ENCODE peak calls at places on chromosomes 3 and 15, in nine cellular contexts. One of them, this sample, is unnamed.

GRCh38 chr3:197854596-197855343 is 63.7 kb downstream of the LRCH3 start:
- DNase-seq in stomach: no peak
- DNase-seq in Peyer's patch: no peak
- DNase-seq in HCT116: peak; percentile 4
- DNase-seq in heart left ventricle: no peak
- DNase-seq in prostate gland: peak; percentile 54
- DNase-seq in body of pancreas: no peak
- DNase-seq in breast epithelium: peak; percentile 31
- DNase-seq in tibial nerve: no peak
- DNase-seq in this sample: peak; percentile 67

GRCh38 chr3:31193429-31193828 is 299.0 kb upstream of the GADL1 start:
- DNase-seq in HCT116: no peak
- DNase-seq in tibial nerve: no peak
- DNase-seq in heart left ventricle: no peak
- DNase-seq in stomach: no peak
- DNase-seq in breast epithelium: no peak
- DNase-seq in prostate gland: no peak
- DNase-seq in body of pancreas: no peak
- DNase-seq in Peyer's patch: no peak
- DNase-seq in this sample: no peak

GRCh38 chr3:173403376-173403775 is 5.8 kb downstream of the NLGN1 start:
- DNase-seq in Peyer's patch: no peak
- DNase-seq in tibial nerve: no peak
- DNase-seq in stomach: no peak
- DNase-seq in heart left ventricle: no peak
- DNase-seq in breast epithelium: no peak
- DNase-seq in prostate gland: no peak
- DNase-seq in HCT116: no peak
- DNase-seq in body of pancreas: no peak
- DNase-seq in this sample: no peak

GRCh38 chr3:115134648-115135347 is 12.3 kb downstream of the ZBTB20 start:
- DNase-seq in body of pancreas: no peak
- DNase-seq in Peyer's patch: no peak
- DNase-seq in tibial nerve: no peak
- DNase-seq in prostate gland: no peak
- DNase-seq in HCT116: no peak
- DNase-seq in heart left ventricle: no peak
- DNase-seq in breast epithelium: no peak
- DNase-seq in stomach: no peak
- DNase-seq in this sample: no peak

GRCh38 chr15:66844747-66845145 is 142.7 kb downstream of the SMAD6 start:
- DNase-seq in HCT116: no peak
- DNase-seq in prostate gland: no peak
- DNase-seq in Peyer's patch: no peak
- DNase-seq in stomach: no peak
- DNase-seq in body of pancreas: no peak
- DNase-seq in tibial nerve: no peak
- DNase-seq in breast epithelium: no peak
- DNase-seq in heart left ventricle: no peak
- DNase-seq in this sample: no peak

GRCh38 chr15:42704492-42704926 is 32.4 kb downstream of the CDAN1 start:
- DNase-seq in body of pancreas: peak; percentile 83
- DNase-seq in breast epithelium: peak; percentile 33
- DNase-seq in Peyer's patch: no peak
- DNase-seq in stomach: peak; percentile 76
- DNase-seq in HCT116: peak; percentile 47
- DNase-seq in tibial nerve: no peak
- DNase-seq in prostate gland: peak; percentile 68
- DNase-seq in heart left ventricle: no peak
- DNase-seq in this sample: peak; percentile 61

GRCh38 chr3:58082047-58082446 is 73.8 kb downstream of the FLNB start:
- DNase-seq in HCT116: no peak
- DNase-seq in breast epithelium: no peak
- DNase-seq in Peyer's patch: no peak
- DNase-seq in body of pancreas: no peak
- DNase-seq in stomach: no peak
- DNase-seq in tibial nerve: no peak
- DNase-seq in heart left ventricle: no peak
- DNase-seq in prostate gland: no peak
- DNase-seq in this sample: no peak

GRCh38 chr3:53072653-53073552 is 27.0 kb upstream of the SFMBT1 start:
- DNase-seq in breast epithelium: peak; percentile 68
- DNase-seq in body of pancreas: peak; percentile 89
- DNase-seq in HCT116: peak; percentile 48
- DNase-seq in tibial nerve: peak; percentile 72
- DNase-seq in prostate gland: peak; percentile 72
- DNase-seq in heart left ventricle: peak; percentile 93
- DNase-seq in Peyer's patch: peak; percentile 90
- DNase-seq in stomach: peak; percentile 86
- DNase-seq in this sample: peak; percentile 81

GRCh38 chr3:100609963-100610362 is 562 bp downstream of the ADGRG7 start:
- DNase-seq in Peyer's patch: no peak
- DNase-seq in breast epithelium: no peak
- DNase-seq in HCT116: no peak
- DNase-seq in heart left ventricle: no peak
- DNase-seq in tibial nerve: no peak
- DNase-seq in stomach: no peak
- DNase-seq in body of pancreas: no peak
- DNase-seq in prostate gland: no peak
- DNase-seq in this sample: no peak

GRCh38 chr15:38252481-38253311 is at the start of gene SPRED1:
- DNase-seq in breast epithelium: peak; percentile 60
- DNase-seq in heart left ventricle: peak; percentile 90
- DNase-seq in body of pancreas: peak; percentile 70
- DNase-seq in HCT116: no peak
- DNase-seq in tibial nerve: peak; percentile 42
- DNase-seq in prostate gland: peak; percentile 67
- DNase-seq in Peyer's patch: peak; percentile 80
- DNase-seq in stomach: peak; percentile 63
- DNase-seq in this sample: peak; percentile 75

GRCh38 chr3:37198996-37199395 is 24.6 kb upstream of the LRRFIP2 start:
- DNase-seq in heart left ventricle: no peak
- DNase-seq in breast epithelium: no peak
- DNase-seq in body of pancreas: no peak
- DNase-seq in Peyer's patch: no peak
- DNase-seq in prostate gland: no peak
- DNase-seq in tibial nerve: no peak
- DNase-seq in stomach: no peak
- DNase-seq in HCT116: no peak
- DNase-seq in this sample: no peak

GRCh38 chr3:26657406-26657976 is 34.9 kb downstream of the LRRC3B start:
- DNase-seq in HCT116: no peak
- DNase-seq in breast epithelium: no peak
- DNase-seq in heart left ventricle: no peak
- DNase-seq in body of pancreas: no peak
- DNase-seq in prostate gland: no peak
- DNase-seq in stomach: no peak
- DNase-seq in Peyer's patch: no peak
- DNase-seq in tibial nerve: no peak
- DNase-seq in this sample: no peak

DNA sequence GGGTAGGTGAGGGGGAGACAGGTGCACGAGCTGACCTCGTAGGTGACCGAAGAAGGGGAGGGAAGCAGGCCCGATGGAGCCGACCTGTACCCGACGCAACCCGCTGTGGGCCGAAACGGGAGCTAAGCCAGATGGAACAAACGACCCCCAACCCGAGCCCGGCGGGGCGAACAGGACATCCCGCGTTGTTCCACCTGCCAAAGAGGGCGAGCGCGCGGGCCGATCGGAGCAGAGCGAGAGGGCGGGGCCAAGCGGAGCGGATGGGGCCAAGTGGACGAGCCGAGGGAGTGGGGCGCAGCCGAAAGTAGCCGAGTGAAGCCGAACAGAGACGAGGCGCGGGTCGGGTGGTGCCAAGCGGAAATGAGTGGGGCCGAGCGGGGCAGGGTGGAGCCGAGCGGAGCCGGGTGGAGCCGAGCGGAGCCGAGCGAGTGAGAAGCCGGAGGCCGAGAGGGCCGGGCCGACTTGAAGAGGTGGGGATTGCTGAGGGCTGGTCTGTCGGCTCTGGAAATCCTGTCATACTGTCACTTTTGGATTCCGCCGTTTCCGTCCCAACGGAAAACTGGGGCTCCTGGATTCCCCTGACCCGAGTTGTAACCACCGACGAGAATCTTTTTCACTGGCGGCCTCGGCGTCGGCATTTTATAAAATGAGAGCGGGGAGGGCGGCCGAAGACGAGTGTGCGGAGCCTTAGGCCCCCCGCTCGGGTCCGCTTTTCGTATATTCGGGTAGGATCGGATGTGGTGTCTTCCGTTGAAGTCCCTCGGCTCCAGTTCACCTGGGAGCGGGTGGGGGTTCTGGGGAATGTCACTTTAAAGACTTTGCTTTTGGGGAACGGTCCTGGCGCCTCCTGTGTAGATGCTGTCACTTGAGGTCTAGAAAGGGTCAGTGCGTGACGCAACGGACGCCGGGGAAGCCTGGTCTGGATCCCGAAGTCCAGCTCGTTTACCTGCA is 15.6 kb upstream of the WNT7A start:
- DNase-seq in HCT116: peak; percentile 77
- DNase-seq in body of pancreas: peak; percentile 97
- DNase-seq in stomach: peak; percentile 96
- DNase-seq in heart left ventricle: peak; percentile 97
- DNase-seq in breast epithelium: peak; percentile 92
- DNase-seq in Peyer's patch: peak; percentile 96
- DNase-seq in prostate gland: peak; percentile 93
- DNase-seq in tibial nerve: peak; percentile 87
- DNase-seq in this sample: peak; percentile 97
- TF ChIP-seq POLR2A in HCT116: no peak
- TF ChIP-seq POLR2A in body of pancreas: peak; percentile 68
- TF ChIP-seq POLR2A in stomach: no peak
- TF ChIP-seq POLR2A in heart left ventricle: peak; percentile 80
- TF ChIP-seq POLR2A in breast epithelium: peak; percentile 60
- TF ChIP-seq POLR2A in Peyer's patch: peak; percentile 66
- TF ChIP-seq POLR2A in prostate gland: peak; percentile 87
- TF ChIP-seq POLR2A in tibial nerve: no peak
- TF ChIP-seq POLR2A in this sample: peak; percentile 73

GRCh38 chr3:63911395-63911900 is 735 bp downstream of the SCAANT1 start:
- DNase-seq in HCT116: no peak
- DNase-seq in body of pancreas: no peak
- DNase-seq in breast epithelium: no peak
- DNase-seq in tibial nerve: no peak
- DNase-seq in Peyer's patch: no peak
- DNase-seq in prostate gland: no peak
- DNase-seq in heart left ventricle: no peak
- DNase-seq in stomach: no peak
- DNase-seq in this sample: no peak

GRCh38 chr3:63912768-63913588 is 795 bp upstream of the SCAANT1 start:
- DNase-seq in prostate gland: peak; percentile 51
- DNase-seq in breast epithelium: peak; percentile 73
- DNase-seq in body of pancreas: peak; percentile 79
- DNase-seq in stomach: peak; percentile 76
- DNase-seq in Peyer's patch: peak; percentile 80
- DNase-seq in heart left ventricle: peak; percentile 74
- DNase-seq in tibial nerve: peak; percentile 35
- DNase-seq in HCT116: peak; percentile 32
- DNase-seq in this sample: peak; percentile 78

GRCh38 chr3:63910873-63911272 is 1.3 kb downstream of the SCAANT1 start:
- DNase-seq in breast epithelium: no peak
- DNase-seq in heart left ventricle: no peak
- DNase-seq in HCT116: no peak
- DNase-seq in body of pancreas: no peak
- DNase-seq in prostate gland: no peak
- DNase-seq in tibial nerve: no peak
- DNase-seq in Peyer's patch: no peak
- DNase-seq in stomach: no peak
- DNase-seq in this sample: no peak

GRCh38 chr3:63914312-63914711 is 2.1 kb upstream of the SCAANT1 start:
- DNase-seq in body of pancreas: peak; percentile 80
- DNase-seq in breast epithelium: peak; percentile 79
- DNase-seq in stomach: peak; percentile 68
- DNase-seq in prostate gland: peak; percentile 72
- DNase-seq in HCT116: no peak
- DNase-seq in heart left ventricle: no peak
- DNase-seq in tibial nerve: no peak
- DNase-seq in Peyer's patch: no peak
- DNase-seq in this sample: no peak

DNA sequence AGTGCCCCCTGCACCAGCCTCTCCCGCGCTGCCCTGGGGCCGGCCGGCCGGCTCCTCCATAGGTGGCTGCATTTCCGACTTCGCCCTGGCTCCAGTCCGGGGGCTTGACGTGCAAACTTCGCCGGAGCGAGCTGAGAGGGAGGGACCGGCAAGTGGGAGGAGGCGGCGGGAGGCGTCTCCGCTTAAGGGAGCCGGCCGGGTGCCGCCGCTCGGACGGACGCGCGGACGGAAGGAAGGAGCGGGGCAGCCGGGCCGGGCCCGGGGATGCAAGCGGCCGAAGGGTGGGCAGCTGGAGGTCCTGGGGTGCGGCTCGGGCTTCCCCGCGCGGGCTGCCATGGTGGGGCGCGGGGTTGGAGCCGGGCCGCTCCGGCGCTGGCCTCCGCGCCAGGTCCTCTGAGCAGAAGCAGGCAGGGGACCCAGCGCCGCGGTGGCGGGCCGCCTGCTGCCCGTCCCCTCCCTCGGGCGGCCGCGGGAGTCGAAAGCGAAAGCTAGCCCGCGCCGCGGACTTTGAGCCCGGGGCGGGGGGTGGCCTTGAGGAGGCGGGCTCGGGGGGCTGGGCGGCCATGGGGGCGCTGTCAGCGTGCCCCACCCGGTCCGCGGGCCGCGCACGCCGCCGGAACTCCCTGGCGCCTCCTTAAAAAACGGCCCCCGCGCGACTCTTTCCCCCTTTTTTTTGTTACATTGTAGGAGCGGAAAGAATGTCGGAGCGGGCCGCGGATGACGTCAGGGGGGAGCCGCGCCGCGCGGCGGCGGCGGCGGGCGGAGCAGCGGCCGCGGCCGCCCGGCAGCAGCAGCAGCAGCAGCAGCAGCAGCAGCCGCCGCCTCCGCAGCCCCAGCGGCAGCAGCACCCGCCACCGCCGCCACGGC is at the start of gene SCAANT1:
- DNase-seq in Peyer's patch: peak; percentile 96
- DNase-seq in HCT116: peak; percentile 62
- DNase-seq in breast epithelium: peak; percentile 80
- DNase-seq in body of pancreas: peak; percentile 93
- DNase-seq in stomach: peak; percentile 93
- DNase-seq in tibial nerve: peak; percentile 78
- DNase-seq in heart left ventricle: peak; percentile 94
- DNase-seq in prostate gland: peak; percentile 87
- DNase-seq in this sample: peak; percentile 91
- TF ChIP-seq CTCF in Peyer's patch: no peak
- TF ChIP-seq CTCF in HCT116: no peak
- TF ChIP-seq CTCF in breast epithelium: peak; percentile 39
- TF ChIP-seq CTCF in body of pancreas: no peak
- TF ChIP-seq CTCF in stomach: no peak
- TF ChIP-seq CTCF in tibial nerve: peak; percentile 46
- TF ChIP-seq CTCF in heart left ventricle: peak; percentile 27
- TF ChIP-seq CTCF in prostate gland: no peak
- TF ChIP-seq CTCF in this sample: peak; percentile 11

GRCh38 chr3:171459130-171459941 is 869 bp downstream of the TNIK start:
- DNase-seq in tibial nerve: no peak
- DNase-seq in prostate gland: peak; percentile 33
- DNase-seq in body of pancreas: peak; percentile 63
- DNase-seq in stomach: peak; percentile 38
- DNase-seq in breast epithelium: peak; percentile 34
- DNase-seq in HCT116: no peak
- DNase-seq in heart left ventricle: peak; percentile 66
- DNase-seq in Peyer's patch: peak; percentile 73
- DNase-seq in this sample: peak; percentile 27
- H3K27me3 ChIP-seq in tibial nerve: peaks cover 17% of the 10 kb centered on the region
- H3K27me3 ChIP-seq in prostate gland: peaks cover 5% of the 10 kb centered on the region
- H3K27me3 ChIP-seq in body of pancreas: no peaks in the 10 kb centered on the region
- H3K27me3 ChIP-seq in stomach: no peaks in the 10 kb centered on the region
- H3K27me3 ChIP-seq in breast epithelium: no peaks in the 10 kb centered on the region
- H3K27me3 ChIP-seq in HCT116: no peaks in the 10 kb centered on the region
- H3K27me3 ChIP-seq in heart left ventricle: no peaks in the 10 kb centered on the region
- H3K27me3 ChIP-seq in Peyer's patch: no peaks in the 10 kb centered on the region
- H3K27me3 ChIP-seq in this sample: no peaks in the 10 kb centered on the region

GRCh38 chr3:183447206-183448001 is 19.0 kb upstream of the MCF2L2 start:
- DNase-seq in breast epithelium: peak; percentile 71
- DNase-seq in stomach: peak; percentile 82
- DNase-seq in HCT116: peak; percentile 91
- DNase-seq in heart left ventricle: peak; percentile 89
- DNase-seq in Peyer's patch: peak; percentile 83
- DNase-seq in prostate gland: peak; percentile 73
- DNase-seq in tibial nerve: peak; percentile 64
- DNase-seq in body of pancreas: peak; percentile 92
- DNase-seq in this sample: peak; percentile 66
- TF ChIP-seq POLR2A in breast epithelium: no peak
- TF ChIP-seq POLR2A in stomach: no peak
- TF ChIP-seq POLR2A in HCT116: peak; percentile 60
- TF ChIP-seq POLR2A in heart left ventricle: peak; percentile 75
- TF ChIP-seq POLR2A in Peyer's patch: peak; percentile 51
- TF ChIP-seq POLR2A in prostate gland: no peak
- TF ChIP-seq POLR2A in tibial nerve: peak; percentile 9
- TF ChIP-seq POLR2A in body of pancreas: peak; percentile 90
- TF ChIP-seq POLR2A in this sample: no peak

This sample was measured in ovary.